ENCODE peak calls at places on chromosomes 13 and 19, in four cellular contexts. X, D, O and C are unnamed samples.

GRCh38 chr19:33953023-33953422 is 156.4 kb downstream of the KCTD15 start:
- DNase-seq in D (no peak), X (no peak), O (no peak), C (no peak)

GRCh38 chr13:24149306-24150032 is 11.1 kb upstream of the SPATA13 start:
- DNase-seq in D (no peak), X (no peak), O (no peak), C (no peak)

GRCh38 chr13:86085890-86086289 is 286.7 kb upstream of the SLITRK6 start:
- DNase-seq in D (no peak), O (no peak), X (no peak), C (no peak)

GRCh38 chr13:99959127-99959529 is 12.4 kb downstream of the ZIC5 start:
- DNase-seq in O (no peak), D (no peak), X (no peak), C (peak)

GRCh38 chr19:32677657-32678056 is 2.0 kb downstream of the RGS9BP start:
- DNase-seq in O (no peak), D (no peak), X (no peak), C (peak)

GRCh38 chr19:18098891-18099622 is 1.5 kb downstream of the MAST3 start:
- DNase-seq in X (peak), O (no peak), D (peak), C (peak)

GRCh38 chr13:82963466-82963865 is 918.8 kb downstream of the SLITRK1 start:
- DNase-seq in X (no peak), O (no peak), D (no peak), C (no peak)

GRCh38 chr19:6318772-6319171 is 14.6 kb downstream of the ACER1 start:
- DNase-seq in D (no peak), X (no peak), O (no peak), C (no peak)

GRCh38 chr13:54194233-54195024 is 1165.8 kb downstream of the OLFM4 start:
- DNase-seq in X (no peak), D (no peak), O (no peak), C (no peak)

GRCh38 chr13:80141114-80141849 is 199.6 kb downstream of the SPRY2 start:
- DNase-seq in D (no peak), X (no peak), O (no peak), C (no peak)

GRCh38 chr13:112687836-112688559 is 1.8 kb upstream of the ATP11A start:
- DNase-seq in O (no peak), D (no peak), X (no peak), C (no peak)

GRCh38 chr13:23321534-23322241 is 111.8 kb downstream of the SACS start:
- DNase-seq in D (peak), X (no peak), O (peak), C (no peak)

GRCh38 chr19:3423183-3423829 is 56.9 kb downstream of the NFIC start:
- DNase-seq in O (no peak), D (no peak), X (peak), C (no peak)

GRCh38 chr13:111397202-111397880 is 76.9 kb downstream of the TEX29 start:
- DNase-seq in D (no peak), X (no peak), O (no peak), C (no peak)

GRCh38 chr13:36360863-36361262 is 14.7 kb upstream of the SPART start:
- DNase-seq in X (no peak), D (no peak), O (no peak), C (no peak)

GRCh38 chr19:13825489-13826475 is 30.5 kb downstream of the ZSWIM4 start:
- DNase-seq in D (no peak), O (no peak), X (peak), C (peak)

GRCh38 chr13:105960326-105960725 is 575.1 kb downstream of the EFNB2 start:
- DNase-seq in O (no peak), X (no peak), D (no peak), C (no peak)

GRCh38 chr13:44331912-44332840 is 41.4 kb upstream of the SERP2 start:
- DNase-seq in D (no peak), O (no peak), X (no peak), C (no peak)

GRCh38 chr13:112722433-112723250 is 32.8 kb downstream of the ATP11A start:
- DNase-seq in D (no peak), X (peak), O (peak), C (peak)

GRCh38 chr19:18014197-18014596 is 6.2 kb downstream of the ARRDC2 start:
- DNase-seq in X (peak), D (no peak), O (no peak), C (no peak)

GRCh38 chr13:28474491-28475134 is 20.3 kb downstream of the FLT1 start:
- DNase-seq in X (no peak), O (no peak), D (no peak), C (no peak)

GRCh38 chr13:77300176-77301141 is 26.4 kb downstream of the MYCBP2 start:
- DNase-seq in O (no peak), X (no peak), D (no peak), C (peak)

GRCh38 chr13:99996177-99996705 is 14.7 kb downstream of the ZIC2 start:
- DNase-seq in X (no peak), O (no peak), D (no peak), C (peak)

GRCh38 chr13:91369432-91369831 is 21.9 kb downstream of the MIR17HG start:
- DNase-seq in X (no peak), O (no peak), D (no peak), C (no peak)

GRCh38 chr13:54449922-54450321 is 1421.3 kb downstream of the OLFM4 start:
- DNase-seq in X (no peak), O (no peak), D (no peak), C (peak)

GRCh38 chr13:95516492-95516891 is 36.0 kb upstream of the CLDN10 start:
- DNase-seq in O (no peak), X (no peak), D (no peak), C (no peak)

GRCh38 chr19:17061205-17061604 is 14.0 kb downstream of the HAUS8 start:
- DNase-seq in D (no peak), X (no peak), O (no peak), C (no peak)

GRCh38 chr19:37953125-37953524 is 46.1 kb downstream of the SIPA1L3 start:
- DNase-seq in D (no peak), O (no peak), X (no peak), C (no peak)

GRCh38 chr13:49246850-49247721 is 639 bp upstream of the CDADC1 start:
- DNase-seq in O (no peak), D (no peak), X (no peak), C (no peak)
- TF ChIP-seq REST in O (no peak), D (no peak), X (no peak), C (no peak)

GRCh38 chr13:102020611-102021216 is 381.1 kb downstream of the FGF14 start:
- DNase-seq in O (no peak), X (no peak), D (no peak), C (no peak)
- TF ChIP-seq CREB1 in O (no peak), X (no peak), D (no peak), C (no peak)

DNA sequence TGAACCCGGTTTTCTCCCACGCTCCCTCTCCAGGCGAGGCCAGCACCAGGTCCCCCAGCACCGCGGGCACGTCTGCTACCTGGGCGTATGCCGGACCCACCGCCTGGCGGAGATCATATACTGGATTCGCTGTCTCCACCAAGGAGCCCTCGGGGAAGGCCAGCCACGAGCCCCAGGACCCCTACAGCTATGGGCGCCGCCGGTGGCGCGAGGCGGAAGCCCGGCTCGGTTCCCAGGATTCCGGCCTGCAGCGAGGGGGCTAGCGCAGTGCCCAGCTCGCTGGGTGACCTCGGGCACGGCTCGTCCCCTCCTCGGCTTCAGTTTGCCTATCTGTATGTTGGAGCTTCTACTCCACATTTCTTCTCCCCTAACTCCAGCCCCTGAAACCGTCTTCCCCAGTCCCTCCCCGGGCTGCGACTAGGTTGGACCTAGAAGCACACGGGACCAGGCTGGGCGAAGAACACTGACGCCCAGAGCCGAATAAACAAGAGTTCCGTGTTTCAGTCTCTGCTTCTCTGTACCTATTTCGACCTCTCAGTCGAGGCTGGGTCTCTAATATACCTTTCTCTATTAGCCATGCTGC is 752 bp upstream of the CPT1C start:
- DNase-seq in X (no peak), O (no peak), D (no peak), C (peak)
- H3K4me3 ChIP-seq in X (no peak), O (no peak), D (no peak), C (peak)

GRCh38 chr19:1725100-1726064 is 27.9 kb upstream of the ONECUT3 start:
- DNase-seq in O (peak), D (no peak), X (peak), C (peak)
- TF ChIP-seq REST in O (no peak), D (no peak), X (no peak), C (no peak)

DNA sequence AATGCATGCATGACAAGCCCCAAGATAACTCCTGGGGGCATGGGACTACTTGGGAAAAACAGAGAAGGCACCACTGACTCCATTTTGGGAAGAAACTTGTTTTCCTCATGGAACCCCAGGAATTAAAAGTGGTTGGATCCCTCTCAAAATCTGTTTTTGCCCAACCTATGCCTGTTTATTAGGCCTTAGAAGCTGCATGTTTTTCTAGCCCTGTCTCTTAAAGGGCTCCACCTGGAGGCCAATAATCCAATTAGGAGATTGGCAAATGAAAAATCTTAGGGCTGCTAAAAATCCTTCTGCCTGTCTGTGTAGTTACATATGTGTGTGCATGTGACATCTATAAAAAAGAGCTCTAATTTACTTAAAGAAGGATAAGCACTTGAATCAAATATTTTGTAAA is 26.9 kb downstream of the MED4 start:
- DNase-seq in O (peak), X (no peak), D (no peak), C (no peak)
- TF ChIP-seq CREB1 in O (no peak), X (no peak), D (no peak), C (no peak)

DNA sequence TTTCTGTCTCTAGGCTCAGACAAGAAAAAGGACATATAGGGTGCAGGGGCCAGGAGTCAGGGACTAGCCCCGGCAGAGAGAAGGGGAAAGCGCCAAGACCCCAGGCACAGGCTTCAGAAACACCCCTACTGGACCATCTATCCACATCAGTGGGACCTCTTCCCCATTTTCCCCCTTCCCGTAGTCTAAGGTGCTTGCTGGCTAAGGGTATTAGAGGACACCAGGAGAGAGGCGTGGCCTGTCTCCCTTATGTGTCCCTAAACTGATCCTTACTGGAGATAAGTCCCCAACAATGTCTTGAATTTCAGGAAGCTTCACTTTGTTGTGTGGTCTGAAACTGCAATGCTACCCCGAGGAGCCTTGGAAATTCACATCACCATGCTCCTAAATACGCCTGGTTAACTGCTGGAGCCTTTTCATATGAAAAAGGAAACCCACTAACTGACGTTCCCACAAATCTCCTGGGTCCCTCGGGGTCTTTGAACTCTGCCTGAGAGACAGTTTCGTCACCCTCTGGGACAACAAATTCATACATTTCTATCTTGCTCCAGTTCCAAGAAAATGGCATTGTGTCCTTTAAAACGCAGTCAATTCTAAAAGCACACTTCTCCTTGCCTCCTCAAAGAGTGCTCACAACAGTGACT is 197.7 kb downstream of the COL4A1 start:
- DNase-seq in O (no peak), X (no peak), D (no peak), C (no peak)
- H3K4me3 ChIP-seq in O (no peak), X (no peak), D (no peak), C (no peak)

DNA sequence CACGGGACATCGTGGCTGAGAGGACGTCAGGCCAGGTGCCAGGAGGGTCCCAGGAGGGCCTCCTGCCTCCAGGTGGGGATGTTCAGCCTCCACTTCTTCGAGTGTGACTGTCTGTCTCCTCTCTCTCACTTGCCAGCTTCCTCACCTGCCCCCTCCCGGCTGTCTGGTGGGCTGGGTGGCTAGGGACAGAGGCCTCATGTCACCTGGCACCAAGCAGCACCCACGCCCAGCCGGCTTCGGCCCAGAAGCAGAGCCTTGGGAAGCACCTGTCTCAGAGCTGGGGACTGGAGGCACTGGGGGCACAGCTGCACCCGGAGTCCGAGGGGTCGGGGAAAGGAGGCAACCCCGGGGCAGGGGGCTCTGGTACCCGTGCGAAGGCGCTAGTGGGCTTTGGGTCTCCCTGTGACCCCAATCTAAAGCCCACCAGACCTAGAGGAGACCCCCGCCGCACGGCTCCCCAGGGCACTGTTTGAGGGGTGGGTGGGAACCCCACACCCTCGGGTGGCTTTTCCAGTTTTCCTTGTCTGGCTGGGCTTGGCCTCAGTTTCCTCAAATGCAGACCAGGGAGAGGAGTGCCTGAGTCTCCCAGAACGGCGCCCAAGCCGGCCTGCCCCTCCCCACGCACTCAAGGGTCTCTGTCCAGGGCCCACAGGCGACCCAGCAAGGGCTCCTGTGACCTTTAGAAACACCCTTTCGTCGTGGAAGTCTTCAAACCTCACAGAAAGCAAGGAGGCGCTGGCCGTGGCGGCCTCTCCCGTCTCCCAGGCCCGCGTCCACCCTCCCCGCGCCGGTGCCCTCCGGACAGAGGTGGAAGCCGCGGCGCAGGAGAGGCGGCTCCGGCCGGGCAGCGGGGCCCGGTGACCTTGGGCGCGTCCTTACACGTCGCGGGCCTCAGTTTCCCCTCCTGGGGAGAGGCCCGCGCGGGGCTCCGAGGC is 656 bp upstream of the HCN2 start:
- DNase-seq in D (no peak), X (no peak), O (no peak), C (peak)
- TF ChIP-seq REST in D (no peak), X (peak), O (no peak), C (no peak)